ENCODE peak calls at places on chromosomes 11 and 22, in four cellular contexts. One of them, this sample, is unnamed.

GRCh38 chr22:30396871-30397655 is at the start of gene SEC14L2:
- DNase-seq in erythroblast: peak; percentile 76
- DNase-seq in endothelial cell: peak; percentile 41
- DNase-seq in activated CD4-positive, alpha-beta T cell treated with anti-CD3 and anti-CD28 coated beads, Interleukin-2, amount 50 U/mL, for 1 hour: peak; percentile 60
- DNase-seq in this sample: peak; percentile 45

GRCh38 chr22:49208003-49208402 is 619.7 kb downstream of the BRD1 start:
- DNase-seq in activated CD4-positive, alpha-beta T cell treated with anti-CD3 and anti-CD28 coated beads, Interleukin-2, amount 50 U/mL, for 1 hour: no peak
- DNase-seq in erythroblast: no peak
- DNase-seq in endothelial cell: no peak
- DNase-seq in this sample: no peak

GRCh38 chr11:64096835-64097234 is 61.1 kb downstream of the FLRT1 start:
- DNase-seq in erythroblast: no peak
- DNase-seq in activated CD4-positive, alpha-beta T cell treated with anti-CD3 and anti-CD28 coated beads, Interleukin-2, amount 50 U/mL, for 1 hour: no peak
- DNase-seq in endothelial cell: no peak
- DNase-seq in this sample: no peak

GRCh38 chr11:128481135-128481534 is 106.2 kb downstream of the ETS1 start:
- DNase-seq in endothelial cell: no peak
- DNase-seq in activated CD4-positive, alpha-beta T cell treated with anti-CD3 and anti-CD28 coated beads, Interleukin-2, amount 50 U/mL, for 1 hour: no peak
- DNase-seq in erythroblast: no peak
- DNase-seq in this sample: no peak

GRCh38 chr11:1896895-1897294 is 5.2 kb upstream of the PRR33 start:
- DNase-seq in erythroblast: no peak
- DNase-seq in activated CD4-positive, alpha-beta T cell treated with anti-CD3 and anti-CD28 coated beads, Interleukin-2, amount 50 U/mL, for 1 hour: no peak
- DNase-seq in endothelial cell: no peak
- DNase-seq in this sample: no peak

GRCh38 chr11:27968461-27968860 is 139.5 kb downstream of the KIF18A start:
- DNase-seq in endothelial cell: no peak
- DNase-seq in erythroblast: no peak
- DNase-seq in activated CD4-positive, alpha-beta T cell treated with anti-CD3 and anti-CD28 coated beads, Interleukin-2, amount 50 U/mL, for 1 hour: no peak
- DNase-seq in this sample: no peak

GRCh38 chr11:35752115-35752514 is 89.5 kb downstream of the TRIM44 start:
- DNase-seq in erythroblast: no peak
- DNase-seq in activated CD4-positive, alpha-beta T cell treated with anti-CD3 and anti-CD28 coated beads, Interleukin-2, amount 50 U/mL, for 1 hour: no peak
- DNase-seq in endothelial cell: no peak
- DNase-seq in this sample: no peak

GRCh38 chr22:20102203-20102780 is 13.6 kb upstream of the RANBP1 start:
- DNase-seq in activated CD4-positive, alpha-beta T cell treated with anti-CD3 and anti-CD28 coated beads, Interleukin-2, amount 50 U/mL, for 1 hour: no peak
- DNase-seq in erythroblast: no peak
- DNase-seq in endothelial cell: no peak
- DNase-seq in this sample: no peak

GRCh38 chr11:2156416-2157182 is 4.4 kb downstream of the INS start:
- DNase-seq in activated CD4-positive, alpha-beta T cell treated with anti-CD3 and anti-CD28 coated beads, Interleukin-2, amount 50 U/mL, for 1 hour: peak; percentile 58
- DNase-seq in erythroblast: peak; percentile 60
- DNase-seq in endothelial cell: peak; percentile 94
- DNase-seq in this sample: peak; percentile 30